ENCODE peak calls at places on chromosomes 5 and 9, in eight cellular contexts. M is heart right ventricle, W is suprapubic skin, A is astrocyte of the spinal cord, B is heart left ventricle, I is uterus, N is neural progenitor cell, S is adipocyte. U is an unnamed sample.
A peak's percentile ranks its signal among the peaks of the same experiment; 100 is the strongest.

GRCh38 chr9:88835038-88835466 is 156.2 kb upstream of the S1PR3 start:
- DNase-seq in M (no peak), W (no peak), A (peak; percentile 85), B (no peak), I (no peak), N (no peak), S (peak; percentile 38), U (no peak)

GRCh38 chr5:107373511-107374263 is 297.1 kb downstream of the EFNA5 start:
- DNase-seq in M (no peak), W (no peak), A (no peak), B (no peak), I (no peak), N (no peak), S (no peak), U (no peak)

GRCh38 chr5:168710706-168711105 is 131.5 kb upstream of the PANK3 start:
- DNase-seq in M (no peak), W (no peak), A (no peak), B (no peak), I (no peak), N (no peak), S (no peak), U (no peak)

GRCh38 chr5:34657550-34657921 is 1.4 kb downstream of the RAI14 start:
- DNase-seq in M (peak; percentile 16), W (peak; percentile 64), A (peak; percentile 50), B (peak; percentile 36), I (peak; percentile 35), N (peak; percentile 69), S (peak; percentile 75), U (peak; percentile 24)

GRCh38 chr5:76471994-76472337 is 68.9 kb downstream of the IQGAP2 start:
- DNase-seq in M (no peak), W (no peak), A (no peak), B (no peak), I (no peak), N (no peak), S (no peak), U (no peak)

GRCh38 chr9:136339173-136339957 is 12.0 kb downstream of the GPSM1 start:
- DNase-seq in M (no peak), W (no peak), A (peak; percentile 59), B (peak; percentile 74), I (peak; percentile 55), N (peak; percentile 93), S (peak; percentile 56), U (no peak)

GRCh38 chr5:106768392-106768791 is 902.3 kb downstream of the EFNA5 start:
- DNase-seq in M (no peak), W (no peak), A (no peak), B (no peak), I (no peak), N (no peak), S (peak; percentile 33), U (no peak)

GRCh38 chr5:76332620-76333170 is 70.4 kb upstream of the IQGAP2 start:
- DNase-seq in M (no peak), W (no peak), A (no peak), B (no peak), I (no peak), N (no peak), S (no peak), U (no peak)

DNA sequence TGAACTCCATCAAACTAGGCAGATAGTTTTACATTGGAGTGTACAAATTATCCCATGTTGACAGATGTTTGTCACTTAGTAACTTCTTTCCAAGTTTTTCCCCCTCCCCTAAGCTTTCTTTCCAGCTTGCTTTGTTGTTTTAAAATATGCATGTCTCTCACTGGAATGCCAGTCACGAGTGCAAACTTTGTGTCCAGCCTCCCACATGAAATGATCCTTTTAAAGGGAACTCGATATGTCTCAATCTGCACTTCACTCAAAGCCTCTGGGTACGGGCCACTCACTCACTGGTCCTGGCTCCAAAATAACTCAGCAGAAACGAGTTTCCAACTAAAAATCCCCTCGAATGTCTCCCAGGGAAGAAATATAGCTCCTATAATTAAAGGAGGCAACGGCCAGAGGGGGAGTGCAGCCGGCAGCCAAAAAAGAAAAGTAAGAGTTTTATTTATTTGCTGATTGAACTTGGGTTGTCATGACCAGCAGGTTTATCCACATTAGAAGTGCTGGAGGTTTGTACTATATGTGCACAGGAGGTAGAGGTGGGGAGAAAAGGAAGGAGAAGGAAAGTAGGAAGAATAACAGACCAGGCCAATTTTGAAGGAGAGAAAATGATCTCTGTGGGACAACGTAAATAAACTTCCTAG is 17.5 kb downstream of the NR2F1 start:
- DNase-seq in M (no peak), W (no peak), A (peak; percentile 64), B (no peak), I (no peak), N (peak; percentile 27), S (no peak), U (no peak)
- H3K4me3 ChIP-seq in M (no peak overlapping the region), W (no peak overlapping the region), A (peak overlapping the region; percentile 27), B (no peak overlapping the region), I (no peak overlapping the region), N (no peak overlapping the region), S (no peak overlapping the region), U (no peak overlapping the region)

GRCh38 chr9:38180631-38181030 is 111.6 kb upstream of the SHB start:
- DNase-seq in M (no peak), W (no peak), A (no peak), B (no peak), I (no peak), N (no peak), S (no peak), U (no peak)

GRCh38 chr9:38182321-38182720 is 113.3 kb upstream of the SHB start:
- DNase-seq in M (no peak), W (no peak), A (no peak), B (no peak), I (no peak), N (no peak), S (no peak), U (no peak)

GRCh38 chr9:38181216-38181615 is 112.2 kb upstream of the SHB start:
- DNase-seq in M (no peak), W (no peak), A (no peak), B (no peak), I (no peak), N (no peak), S (no peak), U (no peak)

GRCh38 chr9:38179965-38180364 is 110.9 kb upstream of the SHB start:
- DNase-seq in M (no peak), W (no peak), A (no peak), B (no peak), I (no peak), N (no peak), S (no peak), U (no peak)

GRCh38 chr9:38181866-38182265 is 112.8 kb upstream of the SHB start:
- DNase-seq in M (no peak), W (no peak), A (no peak), B (no peak), I (no peak), N (no peak), S (no peak), U (no peak)
- H3K4me3 ChIP-seq in M (no peak overlapping the region), W (no peak overlapping the region), A (no peak overlapping the region), B (no peak overlapping the region), I (no peak overlapping the region), N (no peak overlapping the region), S (no peak overlapping the region), U (no peak overlapping the region)

DNA sequence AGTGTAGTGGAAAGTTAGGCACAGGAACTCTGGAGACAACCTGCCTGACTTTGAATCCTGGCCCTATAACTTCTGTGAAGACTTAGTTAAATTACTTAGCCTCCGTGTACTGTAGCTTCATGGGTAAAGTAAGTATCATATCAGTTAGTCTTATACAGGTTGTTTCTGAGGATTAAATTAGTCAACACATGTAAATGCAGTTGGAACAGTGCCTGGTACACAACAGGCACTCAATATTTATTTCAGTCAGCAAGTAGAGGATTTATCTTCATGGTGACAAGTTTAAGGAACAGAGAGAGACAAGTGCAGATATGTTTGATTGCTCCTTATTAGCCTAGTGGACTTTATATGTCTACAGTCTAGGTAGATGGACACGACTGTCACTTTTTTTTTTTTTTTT is 2.7 kb downstream of the TSLP start:
- DNase-seq in M (no peak), W (no peak), A (no peak), B (no peak), I (no peak), N (no peak), S (no peak), U (no peak)
- H3K4me3 ChIP-seq in M (peak overlapping the region; percentile 54), W (peak overlapping the region; percentile 61), A (no peak overlapping the region), B (peak overlapping the region; percentile 60), I (no peak overlapping the region), N (no peak overlapping the region), S (peak overlapping the region; percentile 91), U (no peak overlapping the region)

DNA sequence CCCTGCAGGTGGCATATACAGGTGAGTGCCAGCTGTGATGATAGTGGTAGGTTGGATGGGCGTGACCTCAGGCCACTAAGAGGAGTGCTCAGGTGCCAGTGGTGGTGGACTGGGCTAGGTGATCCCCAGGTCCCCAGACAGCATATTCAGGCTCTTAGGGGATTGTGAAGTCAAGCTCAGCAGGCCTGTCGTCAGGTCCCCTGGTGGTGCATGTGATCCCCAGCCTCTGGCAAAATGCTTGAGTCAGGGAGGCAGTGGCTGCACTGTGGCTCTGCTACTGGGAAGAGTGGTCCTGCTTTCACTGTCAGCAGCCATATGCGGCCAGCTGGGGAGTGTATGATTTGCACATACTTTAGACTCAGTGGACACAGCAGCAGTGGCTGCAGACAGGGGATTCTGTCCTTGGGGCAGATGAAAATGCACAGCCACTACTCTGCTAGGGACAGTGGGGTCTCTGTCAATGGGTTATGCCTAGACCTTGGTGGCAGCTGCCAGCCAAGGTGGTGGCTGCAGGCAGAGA is 31.6 kb upstream of the CTSL start:
- DNase-seq in M (no peak), W (no peak), A (no peak), B (no peak), I (no peak), N (no peak), S (no peak), U (no peak)
- H3K4me3 ChIP-seq in M (no peak overlapping the region), W (no peak overlapping the region), A (no peak overlapping the region), B (no peak overlapping the region), I (no peak overlapping the region), N (no peak overlapping the region), S (no peak overlapping the region), U (no peak overlapping the region)

DNA sequence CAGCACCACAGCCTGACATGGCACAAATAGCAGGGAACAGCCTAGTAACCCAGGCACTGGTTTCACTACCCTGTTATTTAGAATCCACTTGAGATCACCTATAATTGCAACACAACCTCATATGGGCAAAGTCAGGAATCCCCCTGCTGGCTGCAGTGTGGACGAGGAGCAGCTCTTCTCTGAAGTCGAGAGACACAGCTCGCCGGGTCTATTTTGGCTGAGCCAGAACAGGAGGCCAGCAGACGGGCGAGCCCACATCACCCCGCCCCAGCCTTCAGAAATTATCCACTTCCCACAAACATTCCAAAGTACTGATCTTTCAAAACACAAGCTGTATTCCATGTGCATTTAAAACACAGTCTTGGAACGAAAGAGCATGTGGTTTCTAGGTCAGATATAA is 179.0 kb downstream of the ROR2 start:
- DNase-seq in M (no peak), W (no peak), A (peak; percentile 87), B (peak; percentile 64), I (peak; percentile 69), N (peak; percentile 35), S (peak; percentile 94), U (peak; percentile 73)
- H3K4me3 ChIP-seq in M (no peak overlapping the region), W (no peak overlapping the region), A (no peak overlapping the region), B (no peak overlapping the region), I (no peak overlapping the region), N (no peak overlapping the region), S (peak overlapping the region; percentile 42), U (no peak overlapping the region)